ENCODE peak calls at places on chromosomes 7 and 10, in ten cellular contexts. J, T, E, D, N, P, H, B, Y and F are unnamed samples.

GRCh38 chr7:107582906-107583305 is 2.9 kb downstream of the BCAP29 start:
- DNase-seq in J (no peak), T (no peak), E (no peak), D (no peak), N (no peak), P (no peak), H (no peak), B (no peak), Y (no peak), F (no peak)

GRCh38 chr7:108329514-108329913 is 126.7 kb downstream of the NRCAM start:
- DNase-seq in J (no peak), T (no peak), E (no peak), D (no peak), N (no peak), P (no peak), H (no peak), B (no peak), Y (no peak), F (no peak)

GRCh38 chr10:88707429-88708110 is 1.5 kb downstream of the LIPK start:
- DNase-seq in J (peak), T (no peak), E (no peak), D (no peak), N (no peak), P (peak), H (peak), B (no peak), Y (peak), F (no peak)

GRCh38 chr10:110612073-110612472 is 32.1 kb upstream of the RBM20 start:
- DNase-seq in J (no peak), T (no peak), E (no peak), D (no peak), N (no peak), P (no peak), H (no peak), B (no peak), Y (no peak), F (no peak)

GRCh38 chr10:49735161-49735560 is 27.0 kb downstream of the OGDHL start:
- DNase-seq in J (no peak), T (no peak), E (no peak), D (no peak), N (no peak), P (no peak), H (no peak), B (no peak), Y (no peak), F (no peak)

GRCh38 chr7:32496052-32496813 is 944 bp downstream of the AVL9 start:
- DNase-seq in J (no peak), T (no peak), E (no peak), D (no peak), N (no peak), P (no peak), H (no peak), B (no peak), Y (no peak), F (no peak)

GRCh38 chr10:80588506-80589020 is 50.9 kb downstream of the SH2D4B start:
- DNase-seq in J (no peak), T (no peak), E (no peak), D (no peak), N (no peak), P (peak), H (no peak), B (no peak), Y (no peak), F (no peak)

GRCh38 chr7:138712652-138713051 is 11.5 kb upstream of the SVOPL start:
- DNase-seq in J (no peak), T (no peak), E (no peak), D (no peak), N (no peak), P (no peak), H (no peak), B (no peak), Y (no peak), F (no peak)

GRCh38 chr7:28686418-28686800 is 271.7 kb downstream of the TRIL start:
- DNase-seq in J (peak), T (no peak), E (no peak), D (peak), N (peak), P (peak), H (peak), B (no peak), Y (peak), F (peak)

GRCh38 chr10:21675157-21675796 is 141.2 kb downstream of the MLLT10 start:
- DNase-seq in J (peak), T (no peak), E (peak), D (no peak), N (no peak), P (peak), H (peak), B (peak), Y (peak), F (peak)

GRCh38 chr7:82567356-82567755 is 123.8 kb upstream of the CACNA2D1 start:
- DNase-seq in J (no peak), T (no peak), E (no peak), D (no peak), N (no peak), P (no peak), H (no peak), B (no peak), Y (no peak), F (no peak)

GRCh38 chr7:122758501-122758900 is 55.8 kb upstream of the RNF148 start:
- DNase-seq in J (no peak), T (no peak), E (no peak), D (no peak), N (no peak), P (no peak), H (no peak), B (no peak), Y (no peak), F (no peak)

GRCh38 chr7:75945297-75946168 is 30.6 kb downstream of the POR start:
- DNase-seq in J (peak), T (peak), E (no peak), D (no peak), N (no peak), P (peak), H (peak), B (no peak), Y (no peak), F (no peak)

GRCh38 chr10:126006906-126007305 is 110.5 kb downstream of the FANK1 start:
- DNase-seq in J (no peak), T (no peak), E (no peak), D (no peak), N (no peak), P (peak), H (no peak), B (no peak), Y (no peak), F (no peak)

GRCh38 chr10:102334106-102334505 is 61.4 kb upstream of the NFKB2 start:
- DNase-seq in J (no peak), T (peak), E (no peak), D (peak), N (no peak), P (no peak), H (peak), B (no peak), Y (no peak), F (no peak)

GRCh38 chr10:30562787-30563186 is 66.8 kb downstream of the LYZL2 start:
- DNase-seq in J (peak), T (no peak), E (no peak), D (no peak), N (no peak), P (peak), H (no peak), B (no peak), Y (no peak), F (no peak)

GRCh38 chr7:37251222-37251621 is 197.4 kb downstream of the ELMO1 start:
- DNase-seq in J (no peak), T (no peak), E (no peak), D (no peak), N (no peak), P (no peak), H (no peak), B (no peak), Y (no peak), F (no peak)

GRCh38 chr7:22842383-22842903 is 19.8 kb upstream of the TOMM7 start:
- DNase-seq in J (peak), T (no peak), E (no peak), D (no peak), N (no peak), P (no peak), H (no peak), B (no peak), Y (no peak), F (no peak)

GRCh38 chr7:47026733-47027450 is 555.0 kb downstream of the TNS3 start:
- DNase-seq in J (no peak), T (no peak), E (no peak), D (peak), N (no peak), P (no peak), H (no peak), B (no peak), Y (no peak), F (no peak)

GRCh38 chr7:48964074-48964473 is 39.7 kb downstream of the CDC14C start:
- DNase-seq in J (peak), T (no peak), E (no peak), D (peak), N (no peak), P (no peak), H (no peak), B (no peak), Y (peak), F (no peak)

GRCh38 chr7:29471444-29472138 is 92.0 kb upstream of the PRR15 start:
- DNase-seq in J (no peak), T (no peak), E (no peak), D (no peak), N (no peak), P (no peak), H (no peak), B (peak), Y (no peak), F (no peak)

GRCh38 chr10:24465124-24465874 is 256.4 kb downstream of the KIAA1217 start:
- DNase-seq in J (peak), T (no peak), E (no peak), D (no peak), N (no peak), P (peak), H (peak), B (no peak), Y (peak), F (no peak)

GRCh38 chr7:87506243-87507180 is 31.0 kb upstream of the ABCB4 start:
- DNase-seq in J (peak), T (no peak), E (no peak), D (no peak), N (no peak), P (peak), H (peak), B (no peak), Y (peak), F (no peak)

GRCh38 chr7:106166651-106167342 is 54.7 kb upstream of the SYPL1 start:
- DNase-seq in J (peak), T (no peak), E (peak), D (peak), N (peak), P (peak), H (peak), B (no peak), Y (peak), F (peak)

GRCh38 chr7:157409149-157409752 is 72.4 kb downstream of the DNAJB6 start:
- DNase-seq in J (no peak), T (no peak), E (no peak), D (no peak), N (no peak), P (no peak), H (no peak), B (no peak), Y (no peak), F (no peak)

GRCh38 chr10:133127291-133128125 is 32.5 kb upstream of the KNDC1 start:
- DNase-seq in J (no peak), T (peak), E (no peak), D (no peak), N (no peak), P (no peak), H (no peak), B (peak), Y (no peak), F (peak)

GRCh38 chr7:69620063-69620462 is 21.8 kb downstream of the AUTS2 start:
- DNase-seq in J (peak), T (no peak), E (no peak), D (no peak), N (no peak), P (no peak), H (no peak), B (no peak), Y (no peak), F (no peak)

GRCh38 chr7:36657031-36657660 is 67.1 kb downstream of the AOAH start:
- DNase-seq in J (peak), T (no peak), E (no peak), D (no peak), N (no peak), P (no peak), H (no peak), B (no peak), Y (no peak), F (no peak)

GRCh38 chr7:98078197-98078870 is 28.3 kb upstream of the LMTK2 start:
- DNase-seq in J (no peak), T (no peak), E (no peak), D (no peak), N (no peak), P (no peak), H (no peak), B (no peak), Y (no peak), F (no peak)

GRCh38 chr7:122790132-122790531 is 87.4 kb upstream of the RNF148 start:
- DNase-seq in J (no peak), T (no peak), E (no peak), D (no peak), N (no peak), P (no peak), H (no peak), B (peak), Y (no peak), F (no peak)

GRCh38 chr7:25858200-25858561 is 293.8 kb upstream of the NFE2L3 start:
- DNase-seq in J (no peak), T (no peak), E (no peak), D (no peak), N (no peak), P (no peak), H (no peak), B (no peak), Y (no peak), F (no peak)

GRCh38 chr7:25858562-25859411 is 293.2 kb upstream of the NFE2L3 start:
- DNase-seq in J (no peak), T (no peak), E (no peak), D (no peak), N (no peak), P (no peak), H (no peak), B (peak), Y (no peak), F (peak)

GRCh38 chr7:25859732-25860131 is 292.3 kb upstream of the NFE2L3 start:
- DNase-seq in J (no peak), T (no peak), E (no peak), D (no peak), N (no peak), P (no peak), H (no peak), B (no peak), Y (no peak), F (no peak)

GRCh38 chr7:25860206-25860881 is 291.7 kb upstream of the NFE2L3 start:
- DNase-seq in J (no peak), T (no peak), E (no peak), D (no peak), N (no peak), P (peak), H (peak), B (peak), Y (no peak), F (peak)

DNA sequence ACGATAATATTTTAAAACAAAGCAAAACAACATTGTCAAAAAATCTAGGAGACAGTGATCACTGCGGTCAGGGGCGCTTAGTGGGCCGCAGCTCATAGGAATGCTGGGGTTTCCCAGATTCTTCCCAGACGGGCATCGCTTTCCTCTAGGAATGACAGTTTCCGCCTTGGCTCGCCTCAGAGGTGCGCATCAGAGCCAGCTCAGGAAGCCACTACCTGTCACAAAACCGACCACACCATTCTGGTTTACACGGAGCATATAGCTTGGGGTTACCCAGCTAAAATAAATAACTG is 292.6 kb upstream of the NFE2L3 start:
- DNase-seq in J (no peak), T (no peak), E (no peak), D (no peak), N (no peak), P (no peak), H (no peak), B (no peak), Y (no peak), F (peak)
- TF ChIP-seq CTCF in J (no peak), T (no peak), E (no peak), D (no peak), N (no peak), P (no peak), H (no peak), B (no peak), Y (no peak), F (no peak)

GRCh38 chr10:100934084-100934659 is 21.4 kb downstream of the SLF2 start:
- DNase-seq in J (peak), T (no peak), E (peak), D (no peak), N (no peak), P (peak), H (no peak), B (no peak), Y (no peak), F (no peak)
- TF ChIP-seq CTCF in J (peak), T (peak), E (peak), D (no peak), N (peak), P (peak), H (peak), B (peak), Y (peak), F (peak)

GRCh38 chr10:81915517-81915916 is 40.5 kb downstream of the NRG3 start:
- DNase-seq in J (no peak), T (no peak), E (no peak), D (no peak), N (no peak), P (no peak), H (no peak), B (no peak), Y (no peak), F (no peak)

GRCh38 chr10:81918766-81919165 is 43.8 kb downstream of the NRG3 start:
- DNase-seq in J (no peak), T (no peak), E (no peak), D (no peak), N (no peak), P (no peak), H (no peak), B (no peak), Y (no peak), F (no peak)

GRCh38 chr10:81914736-81915510 is 39.9 kb downstream of the NRG3 start:
- DNase-seq in J (no peak), T (no peak), E (no peak), D (no peak), N (no peak), P (no peak), H (no peak), B (no peak), Y (no peak), F (no peak)

GRCh38 chr10:81917666-81918065 is 42.7 kb downstream of the NRG3 start:
- DNase-seq in J (no peak), T (no peak), E (no peak), D (no peak), N (no peak), P (no peak), H (no peak), B (no peak), Y (no peak), F (no peak)

GRCh38 chr10:81920213-81920829 is 45.3 kb downstream of the NRG3 start:
- DNase-seq in J (no peak), T (no peak), E (peak), D (no peak), N (no peak), P (no peak), H (no peak), B (peak), Y (no peak), F (peak)
- TF ChIP-seq CTCF in J (no peak), T (peak), E (peak), D (peak), N (no peak), P (peak), H (no peak), B (peak), Y (peak), F (peak)

DNA sequence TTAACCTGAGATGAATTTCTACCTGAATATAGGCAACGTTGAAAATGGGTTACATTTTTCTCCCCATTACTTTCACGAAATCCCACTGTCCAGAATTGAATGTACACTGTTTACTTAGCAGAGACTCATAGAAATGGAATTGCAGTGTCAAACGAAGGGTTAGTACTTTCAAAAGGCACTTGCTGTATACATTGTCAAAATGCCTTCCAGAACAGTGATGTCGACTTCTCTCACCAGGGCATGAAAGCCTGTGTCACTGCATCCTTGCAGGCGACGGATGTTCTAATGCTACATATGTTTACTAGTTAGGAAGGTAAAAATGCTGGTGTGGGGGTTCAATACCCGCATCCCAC is 41.2 kb downstream of the TACC2 start:
- DNase-seq in J (no peak), T (no peak), E (no peak), D (no peak), N (no peak), P (no peak), H (no peak), B (no peak), Y (no peak), F (no peak)
- TF ChIP-seq CTCF in J (no peak), T (no peak), E (no peak), D (no peak), N (no peak), P (no peak), H (no peak), B (no peak), Y (no peak), F (no peak)